ENCODE peak calls at places on chromosomes 5 and 9, in four cellular contexts. One of them, this sample, is unnamed.

GRCh38 chr5:33166522-33166921 is 274.2 kb upstream of the TARS1 start:
- DNase-seq in RWPE1: no peak
- DNase-seq in heart left ventricle: no peak
- DNase-seq in AG10803: no peak
- DNase-seq in this sample: no peak

GRCh38 chr5:149162401-149163084 is 21.2 kb downstream of the ABLIM3 start:
- DNase-seq in heart left ventricle: no peak
- DNase-seq in AG10803: no peak
- DNase-seq in RWPE1: peak; percentile 72
- DNase-seq in this sample: no peak

GRCh38 chr9:132026932-132027585 is 52.6 kb downstream of the MED27 start:
- DNase-seq in RWPE1: peak; percentile 99
- DNase-seq in heart left ventricle: no peak
- DNase-seq in AG10803: peak; percentile 65
- DNase-seq in this sample: peak; percentile 41

GRCh38 chr9:91937031-91937430 is 13.0 kb downstream of the ROR2 start:
- DNase-seq in heart left ventricle: no peak
- DNase-seq in AG10803: no peak
- DNase-seq in RWPE1: no peak
- DNase-seq in this sample: no peak

GRCh38 chr5:77620404-77620803 is 18.1 kb downstream of the OTP start:
- DNase-seq in RWPE1: peak; percentile 70
- DNase-seq in AG10803: no peak
- DNase-seq in heart left ventricle: no peak
- DNase-seq in this sample: no peak

GRCh38 chr9:86637515-86637914 is 283.3 kb upstream of the TUT7 start:
- DNase-seq in RWPE1: peak; percentile 16
- DNase-seq in AG10803: peak; percentile 38
- DNase-seq in heart left ventricle: peak; percentile 22
- DNase-seq in this sample: peak; percentile 41

GRCh38 chr9:116362493-116362892 is 208.9 kb downstream of the PAPPA start:
- DNase-seq in heart left ventricle: no peak
- DNase-seq in RWPE1: no peak
- DNase-seq in AG10803: no peak
- DNase-seq in this sample: no peak

GRCh38 chr9:130660326-130660682 is 4.1 kb upstream of the PRDM12 start:
- DNase-seq in heart left ventricle: no peak
- DNase-seq in RWPE1: no peak
- DNase-seq in AG10803: no peak
- DNase-seq in this sample: no peak

GRCh38 chr5:168712280-168712924 is 133.2 kb upstream of the PANK3 start:
- DNase-seq in heart left ventricle: peak; percentile 33
- DNase-seq in AG10803: peak; percentile 97
- DNase-seq in RWPE1: peak; percentile 90
- DNase-seq in this sample: peak; percentile 89

GRCh38 chr9:121818841-121819430 is 167.5 kb downstream of the DAB2IP start:
- DNase-seq in RWPE1: no peak
- DNase-seq in AG10803: no peak
- DNase-seq in heart left ventricle: no peak
- DNase-seq in this sample: no peak

GRCh38 chr5:59831341-59831989 is 62.1 kb downstream of the PDE4D start:
- DNase-seq in AG10803: no peak
- DNase-seq in heart left ventricle: no peak
- DNase-seq in RWPE1: no peak
- DNase-seq in this sample: no peak

GRCh38 chr5:96434201-96434645 is 1.2 kb upstream of the PCSK1 start:
- DNase-seq in RWPE1: peak; percentile 68
- DNase-seq in heart left ventricle: peak; percentile 56
- DNase-seq in AG10803: peak; percentile 58
- DNase-seq in this sample: peak; percentile 46

GRCh38 chr9:18348086-18348485 is 125.9 kb upstream of the ADAMTSL1 start:
- DNase-seq in RWPE1: no peak
- DNase-seq in AG10803: no peak
- DNase-seq in heart left ventricle: no peak
- DNase-seq in this sample: no peak

GRCh38 chr5:69416180-69416579 is 1.3 kb downstream of the MARVELD2 start:
- DNase-seq in AG10803: no peak
- DNase-seq in heart left ventricle: no peak
- DNase-seq in RWPE1: no peak
- DNase-seq in this sample: no peak

GRCh38 chr5:33843579-33843978 is 48.2 kb downstream of the ADAMTS12 start:
- DNase-seq in heart left ventricle: no peak
- DNase-seq in AG10803: peak; percentile 70
- DNase-seq in RWPE1: no peak
- DNase-seq in this sample: no peak

GRCh38 chr5:179176571-179177230 is 116.5 kb downstream of the ZNF354C start:
- DNase-seq in AG10803: no peak
- DNase-seq in heart left ventricle: no peak
- DNase-seq in RWPE1: no peak
- DNase-seq in this sample: no peak